ENCODE peak calls at places on chromosomes 12 and 14, in seven cellular contexts. One of them, this sample, is unnamed.

GRCh38 chr14:106141242-106142220 is 615.1 kb downstream of the TMEM121 start:
- DNase-seq in uterus: no peak
- DNase-seq in RWPE1: no peak
- DNase-seq in H9: no peak
- DNase-seq in prostate gland: no peak
- DNase-seq in esophagus squamous epithelium: no peak
- DNase-seq in testis: peak; percentile 45
- DNase-seq in this sample: peak; percentile 17

GRCh38 chr12:42144174-42144423 is 575 bp downstream of the GXYLT1 start:
- DNase-seq in prostate gland: peak; percentile 6
- DNase-seq in esophagus squamous epithelium: no peak
- DNase-seq in uterus: no peak
- DNase-seq in testis: peak; percentile 50
- DNase-seq in H9: no peak
- DNase-seq in RWPE1: no peak
- DNase-seq in this sample: peak; percentile 23

GRCh38 chr12:105986779-105987686 is 151.7 kb downstream of the NUAK1 start:
- DNase-seq in uterus: no peak
- DNase-seq in testis: peak; percentile 25
- DNase-seq in prostate gland: no peak
- DNase-seq in H9: no peak
- DNase-seq in esophagus squamous epithelium: no peak
- DNase-seq in RWPE1: no peak
- DNase-seq in this sample: no peak

GRCh38 chr12:107092669-107093546 is 441 bp downstream of the CRY1 start:
- DNase-seq in esophagus squamous epithelium: peak; percentile 48
- DNase-seq in uterus: peak; percentile 47
- DNase-seq in testis: peak; percentile 57
- DNase-seq in prostate gland: peak; percentile 22
- DNase-seq in H9: peak; percentile 65
- DNase-seq in RWPE1: peak; percentile 41
- DNase-seq in this sample: peak; percentile 31

GRCh38 chr12:41802803-41803202 is 341.9 kb downstream of the GXYLT1 start:
- DNase-seq in uterus: no peak
- DNase-seq in H9: no peak
- DNase-seq in prostate gland: no peak
- DNase-seq in RWPE1: no peak
- DNase-seq in testis: no peak
- DNase-seq in esophagus squamous epithelium: no peak
- DNase-seq in this sample: no peak

GRCh38 chr12:116152268-116152667 is 125.2 kb downstream of the MED13L start:
- DNase-seq in uterus: no peak
- DNase-seq in prostate gland: no peak
- DNase-seq in esophagus squamous epithelium: no peak
- DNase-seq in RWPE1: no peak
- DNase-seq in testis: no peak
- DNase-seq in H9: no peak
- DNase-seq in this sample: no peak

GRCh38 chr14:50531595-50532501 is 521 bp downstream of the MAP4K5 start:
- DNase-seq in esophagus squamous epithelium: peak; percentile 30
- DNase-seq in RWPE1: peak; percentile 31
- DNase-seq in uterus: peak; percentile 54
- DNase-seq in testis: peak; percentile 75
- DNase-seq in prostate gland: peak; percentile 45
- DNase-seq in H9: peak; percentile 62
- DNase-seq in this sample: peak; percentile 54

GRCh38 chr14:91299483-91300115 is 55.1 kb upstream of the GPR68 start:
- DNase-seq in RWPE1: no peak
- DNase-seq in esophagus squamous epithelium: no peak
- DNase-seq in uterus: no peak
- DNase-seq in H9: no peak
- DNase-seq in prostate gland: no peak
- DNase-seq in testis: no peak
- DNase-seq in this sample: no peak

GRCh38 chr12:77354766-77355362 is 289.5 kb upstream of the E2F7 start:
- DNase-seq in prostate gland: no peak
- DNase-seq in esophagus squamous epithelium: no peak
- DNase-seq in testis: no peak
- DNase-seq in RWPE1: no peak
- DNase-seq in H9: no peak
- DNase-seq in uterus: no peak
- DNase-seq in this sample: no peak

GRCh38 chr14:101027966-101028365 is 124.4 kb upstream of the RTL1 start:
- DNase-seq in uterus: no peak
- DNase-seq in testis: no peak
- DNase-seq in esophagus squamous epithelium: no peak
- DNase-seq in RWPE1: no peak
- DNase-seq in H9: no peak
- DNase-seq in prostate gland: no peak
- DNase-seq in this sample: no peak

GRCh38 chr12:10361084-10361483 is 28.8 kb downstream of the KLRK1 start:
- DNase-seq in prostate gland: no peak
- DNase-seq in H9: peak; percentile 85
- DNase-seq in RWPE1: no peak
- DNase-seq in uterus: no peak
- DNase-seq in esophagus squamous epithelium: no peak
- DNase-seq in testis: peak; percentile 70
- DNase-seq in this sample: no peak

GRCh38 chr14:95218472-95219193 is 61.3 kb upstream of the DICER1 start:
- DNase-seq in RWPE1: no peak
- DNase-seq in esophagus squamous epithelium: no peak
- DNase-seq in testis: no peak
- DNase-seq in prostate gland: no peak
- DNase-seq in H9: peak; percentile 62
- DNase-seq in uterus: no peak
- DNase-seq in this sample: peak; percentile 43

GRCh38 chr12:66623455-66623854 is 55.4 kb downstream of the GRIP1 start:
- DNase-seq in prostate gland: no peak
- DNase-seq in testis: no peak
- DNase-seq in esophagus squamous epithelium: no peak
- DNase-seq in uterus: no peak
- DNase-seq in RWPE1: no peak
- DNase-seq in H9: no peak
- DNase-seq in this sample: no peak

GRCh38 chr14:26887842-26888241 is 290.0 kb upstream of the NOVA1 start:
- DNase-seq in prostate gland: no peak
- DNase-seq in testis: peak; percentile 42
- DNase-seq in uterus: no peak
- DNase-seq in RWPE1: no peak
- DNase-seq in H9: no peak
- DNase-seq in esophagus squamous epithelium: no peak
- DNase-seq in this sample: no peak

GRCh38 chr12:101552277-101552676 is 42.5 kb upstream of the MYBPC1 start:
- DNase-seq in esophagus squamous epithelium: no peak
- DNase-seq in prostate gland: no peak
- DNase-seq in H9: no peak
- DNase-seq in testis: no peak
- DNase-seq in uterus: no peak
- DNase-seq in RWPE1: peak; percentile 13
- DNase-seq in this sample: no peak

GRCh38 chr12:76010732-76011458 is 20.7 kb downstream of the PHLDA1 start:
- DNase-seq in uterus: no peak
- DNase-seq in esophagus squamous epithelium: no peak
- DNase-seq in H9: no peak
- DNase-seq in prostate gland: no peak
- DNase-seq in testis: no peak
- DNase-seq in RWPE1: no peak
- DNase-seq in this sample: no peak

GRCh38 chr14:32559595-32559994 is 230.5 kb downstream of the AKAP6 start:
- DNase-seq in H9: no peak
- DNase-seq in uterus: no peak
- DNase-seq in esophagus squamous epithelium: no peak
- DNase-seq in RWPE1: no peak
- DNase-seq in prostate gland: no peak
- DNase-seq in testis: no peak
- DNase-seq in this sample: peak; percentile 50

GRCh38 chr12:123608192-123608591 is 6.3 kb downstream of the DDX55 start:
- DNase-seq in testis: no peak
- DNase-seq in prostate gland: no peak
- DNase-seq in uterus: no peak
- DNase-seq in RWPE1: no peak
- DNase-seq in H9: no peak
- DNase-seq in esophagus squamous epithelium: no peak
- DNase-seq in this sample: no peak

GRCh38 chr12:62021808-62022207 is 238.4 kb upstream of the USP15 start:
- DNase-seq in prostate gland: no peak
- DNase-seq in uterus: no peak
- DNase-seq in H9: peak; percentile 73
- DNase-seq in testis: no peak
- DNase-seq in RWPE1: no peak
- DNase-seq in esophagus squamous epithelium: no peak
- DNase-seq in this sample: no peak

DNA sequence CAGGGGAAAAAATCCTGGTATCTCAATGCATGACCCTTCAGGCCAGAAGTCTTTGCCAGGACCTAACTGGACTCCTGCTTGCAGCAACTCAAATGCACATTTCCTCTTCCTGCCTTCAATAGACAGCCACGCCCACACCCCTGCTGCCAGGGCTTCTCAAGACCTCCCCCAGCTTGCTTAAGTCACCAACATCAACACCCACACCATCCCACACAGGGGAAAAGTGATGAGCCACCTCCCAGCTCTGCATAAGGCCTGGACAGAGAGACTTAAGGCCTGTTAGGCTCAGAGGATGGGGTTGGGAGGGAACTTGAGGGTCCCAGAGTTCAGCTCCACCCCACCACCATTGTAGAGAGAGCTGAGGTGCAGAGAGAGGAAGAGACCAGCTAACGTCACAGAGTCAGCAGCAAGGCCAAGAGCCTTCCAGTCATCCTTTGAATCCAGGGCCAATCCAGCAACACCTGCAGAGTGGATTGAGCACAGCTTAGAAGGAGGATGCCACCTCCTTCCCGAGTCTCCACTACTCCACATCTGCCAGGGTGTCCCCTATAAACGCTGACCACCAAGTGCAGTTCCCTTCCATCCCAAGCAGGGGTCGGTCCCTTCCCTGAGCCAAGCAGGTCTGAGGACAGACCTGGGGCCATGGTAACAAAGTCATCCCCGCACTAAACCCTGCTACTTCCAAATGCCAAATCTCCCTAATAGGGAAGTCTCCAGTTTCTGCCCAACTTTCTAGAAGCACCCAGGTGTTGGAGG is 50.0 kb downstream of the KDM2B start:
- DNase-seq in uterus: peak; percentile 81
- DNase-seq in RWPE1: no peak
- DNase-seq in testis: peak; percentile 65
- DNase-seq in H9: peak; percentile 79
- DNase-seq in esophagus squamous epithelium: peak; percentile 24
- DNase-seq in prostate gland: no peak
- DNase-seq in this sample: no peak
- H3K27ac ChIP-seq in uterus: peak overlapping the region; percentile 59
- H3K27ac ChIP-seq in RWPE1: peak overlapping the region; percentile 44
- H3K27ac ChIP-seq in testis: no peak overlapping the region
- H3K27ac ChIP-seq in H9: no peak overlapping the region
- H3K27ac ChIP-seq in esophagus squamous epithelium: peak overlapping the region; percentile 52
- H3K27ac ChIP-seq in prostate gland: no peak overlapping the region
- H3K27ac ChIP-seq in this sample: no peak overlapping the region

DNA sequence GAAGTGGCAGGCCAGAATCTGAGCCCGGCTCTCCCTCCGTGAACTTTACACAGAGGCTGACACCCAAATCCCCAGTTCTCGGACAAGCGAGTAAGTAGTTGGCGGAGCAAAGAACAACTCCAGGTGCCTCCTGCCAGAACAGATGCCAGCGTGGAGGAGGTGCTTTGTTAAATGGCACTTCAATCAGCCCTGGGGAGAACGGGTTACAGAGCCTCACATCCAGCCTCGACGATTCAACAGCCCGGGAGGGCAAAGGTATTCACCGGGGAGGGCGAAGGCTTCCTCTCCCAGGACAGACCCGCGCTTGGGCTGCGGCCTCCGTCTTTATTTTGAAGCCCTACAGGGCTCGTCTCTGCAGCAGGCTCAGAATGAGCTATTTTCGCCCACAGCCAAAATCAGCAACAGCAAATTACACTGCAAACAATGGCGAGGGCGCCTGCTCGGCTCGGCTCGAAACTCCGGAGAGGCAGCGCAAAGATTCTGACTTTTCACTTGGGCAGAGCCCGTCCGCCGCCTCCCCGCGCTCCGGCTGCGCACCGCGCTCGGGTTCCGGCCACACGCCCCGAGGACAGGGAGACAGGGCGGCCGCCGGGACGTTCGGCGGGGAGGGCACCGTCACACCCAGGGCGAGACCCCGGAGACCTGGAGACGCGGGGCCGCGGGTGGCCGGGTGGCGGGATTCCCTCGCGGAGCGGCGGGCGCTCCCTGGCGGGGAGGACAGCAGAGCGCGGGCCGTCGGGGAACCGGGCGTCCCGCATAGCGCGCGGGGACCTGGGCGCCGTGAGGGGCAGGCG is 811 bp downstream of the TMCC3 start:
- DNase-seq in esophagus squamous epithelium: no peak
- DNase-seq in uterus: peak; percentile 27
- DNase-seq in testis: peak; percentile 26
- DNase-seq in prostate gland: peak; percentile 24
- DNase-seq in RWPE1: peak; percentile 24
- DNase-seq in H9: peak; percentile 55
- DNase-seq in this sample: peak; percentile 43
- TF ChIP-seq CTCF in esophagus squamous epithelium: no peak
- TF ChIP-seq CTCF in uterus: peak; percentile 25
- TF ChIP-seq CTCF in testis: no peak
- TF ChIP-seq CTCF in prostate gland: peak; percentile 52
- TF ChIP-seq CTCF in RWPE1: peak; percentile 56
- TF ChIP-seq CTCF in H9: peak; percentile 47
- TF ChIP-seq CTCF in this sample: peak; percentile 52

GRCh38 chr12:124702736-124703135 is 135.3 kb upstream of the NCOR2 start:
- DNase-seq in uterus: no peak
- DNase-seq in prostate gland: no peak
- DNase-seq in testis: no peak
- DNase-seq in H9: no peak
- DNase-seq in RWPE1: no peak
- DNase-seq in esophagus squamous epithelium: no peak
- DNase-seq in this sample: no peak

GRCh38 chr12:124698211-124698997 is 131.0 kb upstream of the NCOR2 start:
- DNase-seq in H9: no peak
- DNase-seq in testis: peak; percentile 52
- DNase-seq in RWPE1: no peak
- DNase-seq in prostate gland: no peak
- DNase-seq in uterus: no peak
- DNase-seq in esophagus squamous epithelium: no peak
- DNase-seq in this sample: no peak

GRCh38 chr12:124698998-124699305 is 131.5 kb upstream of the NCOR2 start:
- DNase-seq in prostate gland: no peak
- DNase-seq in H9: no peak
- DNase-seq in esophagus squamous epithelium: no peak
- DNase-seq in RWPE1: no peak
- DNase-seq in testis: no peak
- DNase-seq in uterus: no peak
- DNase-seq in this sample: no peak

GRCh38 chr12:124700810-124701594 is 133.6 kb upstream of the NCOR2 start:
- DNase-seq in H9: peak; percentile 34
- DNase-seq in esophagus squamous epithelium: no peak
- DNase-seq in testis: peak; percentile 74
- DNase-seq in RWPE1: peak; percentile 67
- DNase-seq in prostate gland: no peak
- DNase-seq in uterus: peak; percentile 64
- DNase-seq in this sample: no peak

GRCh38 chr12:124699878-124700277 is 132.5 kb upstream of the NCOR2 start:
- DNase-seq in esophagus squamous epithelium: no peak
- DNase-seq in testis: no peak
- DNase-seq in H9: peak; percentile 29
- DNase-seq in prostate gland: no peak
- DNase-seq in uterus: no peak
- DNase-seq in RWPE1: no peak
- DNase-seq in this sample: peak; percentile 54
- H3K27ac ChIP-seq in esophagus squamous epithelium: peak overlapping the region; percentile 77
- H3K27ac ChIP-seq in testis: peak overlapping the region; percentile 72
- H3K27ac ChIP-seq in H9: no peak overlapping the region
- H3K27ac ChIP-seq in prostate gland: no peak overlapping the region
- H3K27ac ChIP-seq in uterus: no peak overlapping the region
- H3K27ac ChIP-seq in RWPE1: no peak overlapping the region
- H3K27ac ChIP-seq in this sample: no peak overlapping the region

GRCh38 chr14:81252278-81252677 is 31.5 kb upstream of the GTF2A1 start:
- DNase-seq in testis: no peak
- DNase-seq in prostate gland: no peak
- DNase-seq in uterus: no peak
- DNase-seq in H9: no peak
- DNase-seq in esophagus squamous epithelium: no peak
- DNase-seq in RWPE1: no peak
- DNase-seq in this sample: no peak
- TF ChIP-seq CTCF in testis: no peak
- TF ChIP-seq CTCF in prostate gland: no peak
- TF ChIP-seq CTCF in uterus: no peak
- TF ChIP-seq CTCF in H9: peak; percentile 53
- TF ChIP-seq CTCF in esophagus squamous epithelium: no peak
- TF ChIP-seq CTCF in RWPE1: no peak
- TF ChIP-seq CTCF in this sample: no peak